ENCODE peak calls at places on chromosomes 7 and 10, in eight cellular contexts. I, E, U, Z, L, T, H and V are unnamed samples.

GRCh38 chr7:79461660-79462059 is 8.2 kb upstream of the MAGI2 start:
- DNase-seq in L (no peak), U (no peak), T (peak), Z (no peak), I (peak), H (no peak), E (no peak), V (no peak)

GRCh38 chr10:110498087-110498981 is 627 bp downstream of the DUSP5 start:
- DNase-seq in I (peak), Z (peak), L (no peak), E (peak), H (peak), U (peak), T (peak), V (peak)

GRCh38 chr7:93442478-93443224 is 131.9 kb downstream of the CALCR start:
- DNase-seq in T (peak), E (peak), Z (no peak), L (no peak), H (no peak), U (peak), I (peak), V (no peak)

GRCh38 chr7:86372262-86372661 is 271.4 kb upstream of the GRM3 start:
- DNase-seq in L (no peak), I (no peak), E (no peak), U (no peak), H (no peak), T (no peak), Z (no peak), V (no peak)

GRCh38 chr10:77702166-77702565 is 64.6 kb upstream of the KCNMA1 start:
- DNase-seq in E (no peak), I (peak), H (no peak), T (no peak), L (no peak), Z (no peak), U (no peak), V (no peak)

GRCh38 chr7:107594961-107595737 is 15.1 kb downstream of the BCAP29 start:
- DNase-seq in Z (no peak), T (peak), H (no peak), E (no peak), U (no peak), I (peak), L (no peak), V (no peak)

GRCh38 chr7:94298943-94299342 is 95.8 kb upstream of the COL1A2 start:
- DNase-seq in I (no peak), H (no peak), L (no peak), E (no peak), T (no peak), U (no peak), Z (no peak), V (no peak)

GRCh38 chr7:75876126-75876881 is 2.5 kb upstream of the RHBDD2 start:
- DNase-seq in U (no peak), Z (no peak), I (no peak), H (no peak), L (no peak), T (no peak), E (no peak), V (no peak)

GRCh38 chr10:133266056-133266795 is 10.4 kb downstream of the ADAM8 start:
- DNase-seq in L (no peak), I (no peak), E (no peak), T (no peak), H (no peak), U (no peak), Z (no peak), V (no peak)

GRCh38 chr7:104136981-104137380 is 70.8 kb downstream of the ORC5 start:
- DNase-seq in I (no peak), Z (no peak), H (no peak), T (no peak), U (no peak), L (no peak), E (no peak), V (no peak)

GRCh38 chr7:757741-758163 is 30.7 kb upstream of the PRKAR1B start:
- DNase-seq in E (no peak), I (no peak), U (no peak), T (no peak), H (no peak), Z (no peak), L (no peak), V (no peak)

GRCh38 chr7:75638607-75639070 is 100.1 kb downstream of the HIP1 start:
- DNase-seq in U (no peak), T (no peak), H (peak), Z (no peak), L (no peak), I (peak), E (peak), V (no peak)

GRCh38 chr7:113810108-113810748 is 108.6 kb downstream of the PPP1R3A start:
- DNase-seq in T (no peak), E (no peak), I (no peak), L (no peak), Z (no peak), H (no peak), U (no peak), V (no peak)

GRCh38 chr7:44713141-44713540 is 35.5 kb upstream of the ZMIZ2 start:
- DNase-seq in T (no peak), H (no peak), L (peak), E (no peak), Z (no peak), I (no peak), U (no peak), V (no peak)

GRCh38 chr7:130419652-130420051 is 21.2 kb downstream of the CEP41 start:
- DNase-seq in U (no peak), T (no peak), H (no peak), L (no peak), I (peak), E (no peak), Z (no peak), V (no peak)

GRCh38 chr10:59907918-59908807 is 1.8 kb upstream of the CCDC6 start:
- DNase-seq in I (peak), L (peak), T (peak), U (peak), Z (no peak), H (peak), E (peak), V (no peak)

GRCh38 chr10:78578929-78579328 is 489.8 kb upstream of the ZMIZ1 start:
- DNase-seq in H (no peak), Z (peak), T (no peak), I (peak), U (no peak), L (no peak), E (no peak), V (no peak)

GRCh38 chr10:22340362-22341189 is 4.7 kb upstream of the SPAG6 start:
- DNase-seq in E (peak), Z (peak), I (peak), H (peak), U (peak), L (peak), T (peak), V (peak)